ENCODE peak calls at places on chromosomes 5 and 9, in four cellular contexts. C, Z, V and I are unnamed samples.
A peak's percentile ranks its signal among the peaks of the same experiment; 100 is the strongest.

GRCh38 chr5:54171645-54172384 is 138.6 kb downstream of the ARL15 start:
- DNase-seq in C (peak; percentile 81), Z (no peak), V (no peak), I (no peak)

GRCh38 chr9:133572821-133573361 is 36.3 kb downstream of the FAM163B start:
- DNase-seq in C (no peak), Z (no peak), V (no peak), I (no peak)

GRCh38 chr9:135249191-135249590 is 161.7 kb downstream of the OLFM1 start:
- DNase-seq in C (no peak), Z (no peak), V (no peak), I (no peak)

GRCh38 chr9:130579738-130580463 is 524 bp downstream of the FUBP3 start:
- DNase-seq in C (no peak), Z (no peak), V (peak; percentile 19), I (no peak)

GRCh38 chr5:137515238-137515637 is 16.1 kb upstream of the SPOCK1 start:
- DNase-seq in C (no peak), Z (no peak), V (no peak), I (no peak)

GRCh38 chr9:114037961-114038723 is 40.0 kb downstream of the AMBP start:
- DNase-seq in C (no peak), Z (no peak), V (no peak), I (no peak)

GRCh38 chr9:124125590-124126047 is 114.1 kb downstream of the LHX2 start:
- DNase-seq in C (no peak), Z (no peak), V (no peak), I (no peak)

GRCh38 chr5:179974946-179975712 is 67.4 kb upstream of the TBC1D9B start:
- DNase-seq in C (no peak), Z (no peak), V (no peak), I (peak; percentile 44)

GRCh38 chr9:93022721-93023520 is 35.6 kb upstream of the SUSD3 start:
- DNase-seq in C (no peak), Z (no peak), V (no peak), I (no peak)

GRCh38 chr9:69223605-69224004 is 49.5 kb downstream of the TJP2 start:
- DNase-seq in C (peak; percentile 70), Z (no peak), V (peak; percentile 64), I (peak; percentile 57)

GRCh38 chr9:128735373-128735772 is 11.4 kb upstream of the ZDHHC12 start:
- DNase-seq in C (no peak), Z (no peak), V (no peak), I (no peak)

DNA sequence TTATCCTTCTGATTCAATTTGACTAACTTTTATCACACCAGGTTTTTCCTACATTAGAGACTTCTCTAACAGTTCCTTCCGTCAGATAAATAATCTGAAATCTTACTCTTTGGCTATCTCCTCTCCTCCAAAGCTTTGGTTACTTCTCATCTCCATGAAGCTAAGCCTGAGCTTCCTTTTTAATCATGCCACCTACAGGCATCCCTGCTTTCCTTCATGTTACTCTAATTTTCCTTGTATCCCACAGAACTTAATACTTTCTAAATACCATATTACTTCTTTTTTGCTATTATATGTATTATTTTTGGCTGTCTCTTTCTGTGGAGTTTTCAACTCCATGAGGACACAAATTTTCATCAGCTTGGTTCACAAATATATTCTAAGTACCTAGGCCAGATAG is 49.7 kb downstream of the C9 start:
- DNase-seq in C (no peak), Z (no peak), V (no peak), I (no peak)
- TF ChIP-seq ELK1 in C (no peak), Z (no peak), V (no peak), I (no peak)

DNA sequence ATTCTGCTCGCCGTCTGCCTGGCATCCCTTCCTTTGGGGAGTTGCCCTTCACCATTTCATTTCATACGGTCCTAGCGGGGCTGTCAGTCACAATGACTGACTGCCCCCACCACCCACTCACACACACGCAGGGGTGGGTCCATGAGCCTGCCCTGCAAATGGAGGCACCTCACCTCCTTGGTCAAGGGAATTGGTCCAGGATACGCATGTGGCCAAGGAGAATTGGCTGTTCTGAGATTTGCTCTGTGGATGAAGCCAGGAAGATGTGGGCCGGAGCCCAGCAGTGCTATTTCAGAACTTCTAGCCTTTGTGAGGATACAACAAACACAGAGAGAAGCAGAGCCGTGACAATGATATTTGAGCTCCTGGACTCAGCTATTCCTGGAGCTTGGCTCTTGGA is 17.0 kb downstream of the C1QTNF2 start:
- DNase-seq in C (no peak), Z (no peak), V (no peak), I (peak; percentile 26)
- TF ChIP-seq ELK1 in C (no peak), Z (no peak), V (no peak), I (no peak)

DNA sequence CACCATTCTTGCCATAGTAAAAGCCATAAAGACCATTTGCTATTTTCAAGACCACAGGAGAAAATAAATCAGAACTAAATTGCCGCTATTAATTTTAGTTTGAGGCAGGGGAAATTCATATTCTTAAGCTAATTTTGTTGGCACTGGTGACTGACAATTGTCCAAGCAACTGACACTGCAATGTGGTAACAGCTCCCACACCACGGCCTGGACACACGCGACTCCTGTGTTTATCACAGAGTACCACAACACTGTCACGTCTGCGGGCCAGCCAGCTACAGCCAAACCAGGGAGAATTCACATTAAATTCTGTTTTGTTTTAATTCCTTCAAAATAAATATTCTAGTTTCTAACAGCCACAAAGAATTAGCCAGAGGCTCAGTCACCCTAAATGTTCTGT is 481.9 kb downstream of the CTNND2 start:
- DNase-seq in C (no peak), Z (no peak), V (no peak), I (no peak)
- TF ChIP-seq ELK1 in C (no peak), Z (no peak), V (no peak), I (no peak)

DNA sequence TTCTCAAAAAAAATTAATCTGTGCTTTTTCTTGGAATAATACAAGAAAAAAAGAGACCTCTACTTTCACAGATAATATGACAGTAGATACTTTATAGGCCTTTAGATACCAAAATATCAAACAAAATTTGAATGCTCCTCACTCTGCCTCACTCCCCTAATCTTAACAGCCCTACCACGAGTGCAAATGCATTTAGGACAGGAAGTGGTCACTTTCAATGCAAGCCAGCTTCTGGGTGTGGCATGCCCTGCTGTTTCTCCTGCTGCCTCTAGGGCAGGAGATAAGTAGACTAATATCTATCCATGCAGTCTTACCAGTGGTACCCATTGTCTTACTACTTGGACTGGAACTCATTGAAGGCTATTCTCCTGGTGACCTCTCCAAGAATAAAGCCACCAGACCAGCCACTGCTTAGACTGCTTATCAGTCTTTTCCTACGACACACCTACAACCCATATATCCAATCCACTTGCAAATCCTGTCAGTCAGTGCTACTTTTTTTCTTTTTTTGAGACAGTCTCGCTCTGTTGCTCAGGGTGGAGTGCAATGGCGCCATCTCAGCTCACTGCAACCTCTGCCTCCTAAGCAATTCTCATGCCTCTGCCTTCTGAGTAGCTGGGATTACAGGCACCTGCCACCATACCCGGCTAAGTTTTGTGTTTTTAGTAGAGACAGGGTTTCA is 23.0 kb downstream of the FRRS1L start:
- DNase-seq in C (peak; percentile 13), Z (peak; percentile 23), V (peak; percentile 64), I (peak; percentile 89)
- TF ChIP-seq ELK1 in C (no peak), Z (no peak), V (no peak), I (no peak)

GRCh38 chr9:136720251-136720886 is 8.0 kb downstream of the DIPK1B start:
- DNase-seq in C (no peak), Z (no peak), V (no peak), I (no peak)
- TF ChIP-seq ELK1 in C (no peak), Z (no peak), V (no peak), I (no peak)

GRCh38 chr9:35814106-35814840 is 569 bp downstream of the HINT2 start:
- DNase-seq in C (peak; percentile 41), Z (no peak), V (peak; percentile 70), I (no peak)
- TF ChIP-seq ELK1 in C (no peak), Z (no peak), V (no peak), I (no peak)

GRCh38 chr5:62144395-62145022 is 161.5 kb upstream of the KIF2A start:
- DNase-seq in C (no peak), Z (no peak), V (no peak), I (no peak)
- TF ChIP-seq ELK1 in C (no peak), Z (no peak), V (no peak), I (no peak)

GRCh38 chr5:1787472-1788047 is 12.1 kb downstream of the MRPL36 start:
- DNase-seq in C (no peak), Z (no peak), V (no peak), I (no peak)

GRCh38 chr5:1788200-1788599 is 11.4 kb downstream of the MRPL36 start:
- DNase-seq in C (no peak), Z (no peak), V (no peak), I (no peak)

GRCh38 chr5:1788828-1789227 is 10.8 kb downstream of the MRPL36 start:
- DNase-seq in C (no peak), Z (no peak), V (no peak), I (no peak)

GRCh38 chr5:1791176-1791575 is 8.5 kb downstream of the MRPL36 start:
- DNase-seq in C (no peak), Z (no peak), V (no peak), I (no peak)

DNA sequence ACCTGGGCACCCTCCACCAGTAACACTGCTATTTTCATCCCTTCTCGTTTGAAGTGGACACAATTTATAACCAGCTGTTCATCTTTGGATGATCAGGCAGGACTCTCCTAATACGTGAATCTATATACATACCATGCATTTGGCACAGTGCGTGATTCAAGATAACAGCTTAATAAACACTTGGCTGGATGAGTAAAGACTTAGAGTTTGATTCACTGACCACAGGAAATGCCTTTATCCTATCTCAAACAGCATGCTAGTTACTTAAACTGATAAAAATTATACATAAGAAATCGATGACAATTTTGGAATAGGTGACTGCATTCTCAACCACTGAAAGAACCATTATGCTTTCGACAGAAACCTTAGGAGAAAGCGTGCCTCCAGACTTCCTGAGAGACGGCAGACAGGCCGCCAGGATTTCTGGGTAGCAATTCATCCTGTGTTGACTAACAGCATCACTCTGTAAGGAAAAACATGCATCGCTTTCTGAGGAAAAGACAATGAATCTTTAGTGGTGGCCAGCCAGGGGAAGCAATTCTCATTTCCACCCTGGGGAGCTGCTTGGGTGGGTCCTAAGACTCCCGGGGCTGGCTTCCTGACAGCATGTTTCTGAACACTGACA is 9.7 kb downstream of the MRPL36 start:
- DNase-seq in C (peak; percentile 96), Z (no peak), V (no peak), I (no peak)
- TF ChIP-seq ELK1 in C (no peak), Z (no peak), V (no peak), I (no peak)